ENCODE peak calls at places on chromosome 13, in four cellular contexts. Y is T-helper 2 cell, J is H9, B is C1 segment of cervical spinal cord. S is an unnamed sample.

GRCh38 chr13:46134961-46135522 is 30.2 kb upstream of the CPB2 start:
- DNase-seq in Y (no peak), J (peak), B (no peak), S (no peak)

GRCh38 chr13:98171806-98172569 is 5.1 kb downstream of the RNF113B start:
- DNase-seq in Y (no peak), J (no peak), B (peak), S (peak)

GRCh38 chr13:50635504-50635903 is 208.0 kb downstream of the DLEU7 start:
- DNase-seq in Y (no peak), J (no peak), B (peak), S (peak)

GRCh38 chr13:23724196-23724970 is 154.2 kb downstream of the TNFRSF19 start:
- DNase-seq in Y (no peak), J (no peak), B (no peak), S (no peak)

GRCh38 chr13:73835138-73835721 is 299.0 kb downstream of the KLF12 start:
- DNase-seq in Y (no peak), J (no peak), B (no peak), S (no peak)

GRCh38 chr13:109500146-109500773 is 286.1 kb downstream of the IRS2 start:
- DNase-seq in Y (no peak), J (peak), B (no peak), S (no peak)

GRCh38 chr13:111316161-111316730 is 4.2 kb upstream of the TEX29 start:
- DNase-seq in Y (no peak), J (no peak), B (no peak), S (no peak)

GRCh38 chr13:73060251-73061160 is 1.7 kb downstream of the KLF5 start:
- DNase-seq in Y (no peak), J (no peak), B (no peak), S (peak)

GRCh38 chr13:66581691-66582090 is 648.4 kb downstream of the PCDH9 start:
- DNase-seq in Y (no peak), J (no peak), B (no peak), S (no peak)

GRCh38 chr13:101058841-101059240 is 357.5 kb downstream of the NALCN start:
- DNase-seq in Y (no peak), J (no peak), B (no peak), S (no peak)

GRCh38 chr13:112241288-112241687 is 134.9 kb upstream of the SPACA7 start:
- DNase-seq in Y (no peak), J (no peak), B (no peak), S (no peak)